ENCODE peak calls at places on chromosomes 16 and 17, in six cellular contexts. P is heart left ventricle, T is testis, M is HCT116, E is suprapubic skin, W is A549. V is an unnamed sample.

GRCh38 chr17:17754719-17755686 is 73.7 kb downstream of the RAI1 start:
- DNase-seq in P (peak), T (no peak), M (no peak), E (no peak), W (no peak), V (no peak)

GRCh38 chr16:49899991-49900690 is 44.2 kb upstream of the ZNF423 start:
- DNase-seq in P (no peak), T (no peak), M (no peak), E (no peak), W (no peak), V (no peak)

GRCh38 chr17:81926451-81927144 is 937 bp downstream of the MAFG start:
- DNase-seq in P (peak), T (peak), M (peak), E (no peak), W (peak), V (no peak)

GRCh38 chr16:12182202-12182601 is 205.7 kb downstream of the SNX29 start:
- DNase-seq in P (no peak), T (no peak), M (no peak), E (no peak), W (no peak), V (no peak)

GRCh38 chr16:24771779-24772157 is 42.3 kb downstream of the TNRC6A start:
- DNase-seq in P (no peak), T (no peak), M (no peak), E (no peak), W (no peak), V (no peak)

GRCh38 chr17:27256225-27257030 is 37.5 kb upstream of the WSB1 start:
- DNase-seq in P (no peak), T (no peak), M (no peak), E (no peak), W (no peak), V (no peak)

GRCh38 chr17:31631759-31632158 is 227.3 kb downstream of the COPRS start:
- DNase-seq in P (no peak), T (no peak), M (no peak), E (peak), W (no peak), V (no peak)

GRCh38 chr16:29899516-29900101 is at the start of gene SEZ6L2:
- DNase-seq in P (peak), T (peak), M (peak), E (no peak), W (peak), V (no peak)

GRCh38 chr17:38735161-38735997 is 5.2 kb downstream of the CISD3 start:
- DNase-seq in P (peak), T (peak), M (no peak), E (no peak), W (peak), V (no peak)

GRCh38 chr17:41343031-41343430 is 7.6 kb downstream of the KRT33A start:
- DNase-seq in P (no peak), T (no peak), M (no peak), E (no peak), W (no peak), V (no peak)
- TF ChIP-seq POLR2A in P (no peak), T (no peak), M (no peak), E (no peak), W (no peak), V (no peak)

GRCh38 chr17:29682987-29683386 is 60.3 kb upstream of the CORO6 start:
- DNase-seq in P (peak), T (no peak), M (no peak), E (no peak), W (no peak), V (no peak)

GRCh38 chr17:29671661-29672060 is 48.9 kb upstream of the CORO6 start:
- DNase-seq in P (no peak), T (no peak), M (no peak), E (no peak), W (no peak), V (no peak)

GRCh38 chr17:29682054-29682453 is 59.3 kb upstream of the CORO6 start:
- DNase-seq in P (no peak), T (no peak), M (no peak), E (no peak), W (no peak), V (no peak)

GRCh38 chr17:29674270-29674669 is 51.6 kb upstream of the CORO6 start:
- DNase-seq in P (no peak), T (no peak), M (no peak), E (no peak), W (no peak), V (no peak)

GRCh38 chr17:29677139-29677834 is 54.6 kb upstream of the CORO6 start:
- DNase-seq in P (no peak), T (peak), M (no peak), E (no peak), W (no peak), V (no peak)
- H3K27ac ChIP-seq in P (peak), T (peak), M (no peak), E (peak), W (no peak), V (peak)

DNA sequence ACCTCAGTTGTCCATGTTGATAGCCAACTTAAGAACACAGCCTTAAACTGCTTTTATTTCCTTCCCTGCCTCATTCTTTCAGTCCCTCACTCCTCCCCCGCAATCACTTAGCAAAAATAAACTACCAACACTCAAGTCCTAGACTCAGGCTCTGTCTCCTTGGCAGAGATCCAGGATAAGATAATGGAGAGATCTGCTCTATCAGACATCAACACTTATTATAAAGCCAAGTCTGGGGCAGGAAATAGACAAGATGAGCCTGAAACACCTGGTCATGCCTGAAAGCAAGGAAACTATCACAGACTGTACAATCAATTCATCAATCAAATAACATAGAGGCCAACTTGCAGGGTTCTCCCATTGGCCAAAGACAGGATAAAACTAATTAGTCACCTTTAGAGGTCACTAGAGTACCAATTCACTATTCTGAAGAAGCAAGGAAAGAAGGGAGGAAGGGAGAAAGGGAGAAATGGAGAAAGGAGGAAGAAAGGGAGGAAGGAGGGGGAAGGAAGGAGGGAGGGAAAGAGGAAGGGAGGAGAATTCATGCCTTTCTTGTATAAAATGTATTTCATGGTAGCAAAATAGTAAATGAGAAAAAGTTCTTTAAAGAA is 15.6 kb downstream of the HYDIN start:
- DNase-seq in P (no peak), T (no peak), M (peak), E (no peak), W (no peak), V (no peak)
- TF ChIP-seq CTCF in P (peak), T (no peak), M (peak), E (no peak), W (peak), V (peak)

GRCh38 chr17:2399572-2400473 is 1.0 kb downstream of the MNT start:
- DNase-seq in P (peak), T (peak), M (peak), E (peak), W (peak), V (peak)
- TF ChIP-seq POLR2A in P (peak), T (peak), M (no peak), E (peak), W (peak), V (no peak)

DNA sequence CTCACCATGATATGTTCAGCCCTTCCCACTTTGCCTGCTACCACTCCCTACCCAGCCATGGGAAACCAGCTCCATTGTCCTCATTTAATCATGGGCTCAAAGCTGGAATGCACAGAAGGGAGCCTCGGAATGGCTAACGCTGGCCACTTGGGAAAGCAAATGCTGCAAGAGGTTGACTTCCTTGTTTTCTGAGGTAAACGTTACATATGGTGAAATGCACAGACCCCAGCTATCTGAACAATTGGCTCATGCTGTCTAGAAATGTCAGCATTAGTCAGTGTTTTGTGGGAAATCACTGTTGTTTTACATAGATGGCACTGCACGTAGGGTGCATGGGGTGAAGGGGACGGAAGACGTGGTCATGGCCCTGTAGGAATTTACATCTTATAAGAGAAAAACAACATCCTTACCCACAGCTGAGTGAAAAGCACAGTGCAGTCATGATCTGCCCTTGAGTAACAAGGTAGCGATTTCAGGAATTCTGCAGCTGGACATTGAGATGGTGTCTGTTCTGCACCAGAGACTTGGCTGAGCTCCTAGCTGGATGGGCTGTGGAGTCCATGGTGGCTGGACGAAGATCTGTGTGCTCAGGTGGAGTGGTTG is 15.2 kb downstream of the RPTOR start:
- DNase-seq in P (no peak), T (peak), M (no peak), E (no peak), W (no peak), V (no peak)
- H3K27ac ChIP-seq in P (no peak), T (no peak), M (no peak), E (no peak), W (no peak), V (no peak)

GRCh38 chr17:35187481-35187880 is 6.7 kb downstream of the SLC35G3 start:
- DNase-seq in P (no peak), T (no peak), M (no peak), E (no peak), W (no peak), V (no peak)

GRCh38 chr17:35192708-35193107 is 1.5 kb downstream of the SLC35G3 start:
- DNase-seq in P (no peak), T (no peak), M (no peak), E (no peak), W (no peak), V (no peak)

GRCh38 chr17:35188111-35188510 is 6.1 kb downstream of the SLC35G3 start:
- DNase-seq in P (no peak), T (no peak), M (no peak), E (no peak), W (no peak), V (no peak)

GRCh38 chr17:35189291-35189690 is 4.9 kb downstream of the SLC35G3 start:
- DNase-seq in P (no peak), T (no peak), M (no peak), E (no peak), W (no peak), V (no peak)

DNA sequence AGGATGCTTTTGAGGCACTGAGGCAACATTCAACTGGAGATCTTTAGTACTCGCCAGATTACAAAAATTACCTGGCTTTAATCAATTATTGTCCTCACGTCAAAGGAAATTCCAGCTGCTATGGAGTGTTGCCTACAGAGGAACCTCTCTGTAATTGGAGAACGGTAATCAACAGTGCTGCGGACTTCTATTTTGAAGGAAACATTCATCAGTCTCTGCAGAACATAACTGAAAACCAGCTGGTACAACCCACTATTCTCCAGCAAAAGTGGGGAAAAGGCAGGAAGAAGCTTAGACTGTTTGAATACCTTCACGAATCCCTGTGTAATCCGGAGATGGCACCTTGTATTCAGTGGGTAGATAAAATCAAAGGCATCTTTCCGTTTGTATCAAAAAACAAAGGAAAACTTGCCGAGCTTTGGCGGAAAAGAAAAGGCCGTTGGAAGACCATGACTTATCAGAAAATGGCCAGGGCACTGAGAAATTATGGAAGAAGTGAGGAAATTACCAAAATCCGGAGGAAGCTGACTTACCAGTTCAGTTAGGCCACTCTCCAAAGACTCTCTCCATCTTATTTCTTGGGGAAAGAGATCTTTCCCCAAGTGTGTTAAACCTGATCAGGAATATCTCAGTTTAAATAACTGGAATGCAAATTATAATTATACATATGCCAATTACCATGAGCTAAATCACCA is 3.0 kb downstream of the SLC35G3 start:
- DNase-seq in P (no peak), T (no peak), M (no peak), E (no peak), W (no peak), V (no peak)
- TF ChIP-seq CTCF in P (no peak), T (no peak), M (no peak), E (no peak), W (no peak), V (no peak)

GRCh38 chr17:30116661-30117547 is at the start of gene NSRP1:
- DNase-seq in P (peak), T (peak), M (peak), E (peak), W (peak), V (peak)
- TF ChIP-seq POLR2A in P (peak), T (peak), M (peak), E (peak), W (peak), V (peak)

GRCh38 chr17:75808905-75809621 is 24.5 kb downstream of the UNK start:
- DNase-seq in P (peak), T (peak), M (no peak), E (no peak), W (no peak), V (no peak)

GRCh38 chr17:75810216-75810615 is 25.6 kb downstream of the UNK start:
- DNase-seq in P (no peak), T (no peak), M (no peak), E (no peak), W (no peak), V (no peak)

GRCh38 chr17:75808549-75808904 is 23.9 kb downstream of the UNK start:
- DNase-seq in P (no peak), T (no peak), M (no peak), E (no peak), W (no peak), V (no peak)

GRCh38 chr17:75811174-75811573 is 26.6 kb downstream of the UNK start:
- DNase-seq in P (no peak), T (no peak), M (no peak), E (no peak), W (no peak), V (no peak)

DNA sequence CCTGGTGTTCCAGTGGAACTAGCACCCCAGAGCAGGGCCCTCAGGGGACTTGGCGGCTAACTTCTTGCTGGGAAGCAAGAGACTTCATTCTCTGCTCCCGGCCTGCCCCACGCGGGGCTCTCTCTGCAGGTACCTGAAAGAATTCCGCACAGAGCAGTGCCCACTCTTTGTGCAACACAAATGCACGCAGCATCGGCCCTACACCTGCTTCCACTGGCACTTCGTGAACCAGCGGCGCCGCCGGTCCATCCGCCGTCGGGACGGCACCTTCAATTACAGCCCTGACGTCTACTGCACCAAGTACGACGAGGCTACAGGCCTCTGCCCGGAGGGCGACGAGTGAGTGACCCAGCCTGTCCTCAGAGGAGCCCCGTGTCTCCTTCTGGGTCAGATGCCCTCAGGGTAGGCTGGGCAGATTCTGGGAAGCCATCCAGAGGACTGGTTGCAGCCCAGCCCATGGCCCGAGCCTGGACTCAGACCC is 25.1 kb downstream of the UNK start:
- DNase-seq in P (no peak), T (no peak), M (no peak), E (no peak), W (no peak), V (no peak)
- H3K27ac ChIP-seq in P (peak), T (no peak), M (peak), E (peak), W (no peak), V (peak)

V was measured in esophagus squamous epithelium.